ENCODE peak calls at places on chromosomes 16 and 17, in eight cellular contexts. T, Q, L, J, P, E, V and N are unnamed samples.

GRCh38 chr16:28297308-28297707 is 5.0 kb downstream of the SBK1 start:
- DNase-seq in T (no peak), Q (no peak), L (no peak), J (no peak), P (no peak), E (no peak), V (no peak), N (no peak)

GRCh38 chr16:2159052-2159838 is 3.7 kb downstream of the TRAF7 start:
- DNase-seq in T (no peak), Q (no peak), L (no peak), J (peak; percentile 80), P (peak; percentile 47), E (peak; percentile 54), V (no peak), N (peak; percentile 72)

GRCh38 chr17:28406478-28406824 is 439 bp upstream of the SLC46A1 start:
- DNase-seq in T (no peak), Q (no peak), L (no peak), J (no peak), P (peak; percentile 15), E (no peak), V (no peak), N (no peak)

GRCh38 chr16:81005644-81006471 is 827 bp downstream of the CMC2 start:
- DNase-seq in T (no peak), Q (no peak), L (no peak), J (no peak), P (no peak), E (no peak), V (no peak), N (no peak)

GRCh38 chr17:82321947-82322466 is 4.6 kb upstream of the CD7 start:
- DNase-seq in T (no peak), Q (no peak), L (no peak), J (no peak), P (no peak), E (no peak), V (no peak), N (no peak)

GRCh38 chr17:38654411-38655398 is 20.1 kb downstream of the EPOP start:
- DNase-seq in T (no peak), Q (no peak), L (peak; percentile 65), J (peak; percentile 33), P (no peak), E (no peak), V (no peak), N (no peak)

GRCh38 chr17:16468428-16468992 is 23.5 kb downstream of the LRRC75A start:
- DNase-seq in T (no peak), Q (no peak), L (no peak), J (no peak), P (no peak), E (no peak), V (no peak), N (no peak)

GRCh38 chr17:17108681-17109049 is 66.4 kb downstream of the MPRIP start:
- DNase-seq in T (peak; percentile 61), Q (no peak), L (no peak), J (peak; percentile 84), P (no peak), E (no peak), V (no peak), N (no peak)

GRCh38 chr16:60945225-60945624 is 1091.0 kb downstream of the CDH8 start:
- DNase-seq in T (no peak), Q (no peak), L (no peak), J (no peak), P (no peak), E (no peak), V (no peak), N (peak; percentile 10)

GRCh38 chr17:41298458-41299135 is 4.1 kb downstream of the KRTAP29-1 start:
- DNase-seq in T (no peak), Q (no peak), L (no peak), J (no peak), P (no peak), E (no peak), V (no peak), N (no peak)

GRCh38 chr17:53058031-53058430 is 764.7 kb upstream of the KIF2B start:
- DNase-seq in T (no peak), Q (no peak), L (no peak), J (no peak), P (peak; percentile 0), E (no peak), V (no peak), N (no peak)

GRCh38 chr16:78503501-78504110 is 404.2 kb downstream of the WWOX start:
- DNase-seq in T (no peak), Q (peak; percentile 11), L (peak; percentile 38), J (no peak), P (peak; percentile 24), E (peak; percentile 12), V (peak; percentile 46), N (peak; percentile 18)